ENCODE peak calls at places on chromosomes 11 and 22, in seven cellular contexts. Y is HepG2, N is stomach, T is lower leg skin, R is ovary, V is esophagus squamous epithelium, A is body of pancreas. C is an unnamed sample.

GRCh38 chr11:98979212-98979611 is 41.5 kb upstream of the CNTN5 start:
- DNase-seq in Y (no peak), N (no peak), T (no peak), R (no peak), V (no peak), A (no peak), C (no peak)

GRCh38 chr11:70502677-70503076 is 104.3 kb downstream of the CTTN start:
- DNase-seq in Y (no peak), N (no peak), T (no peak), R (peak), V (no peak), A (no peak), C (no peak)

GRCh38 chr11:63007920-63008319 is 7.7 kb downstream of the SLC22A8 start:
- DNase-seq in Y (no peak), N (peak), T (no peak), R (no peak), V (no peak), A (no peak), C (no peak)

GRCh38 chr11:67416416-67417335 is 1.2 kb downstream of the CARNS1 start:
- DNase-seq in Y (peak), N (peak), T (no peak), R (no peak), V (no peak), A (peak), C (no peak)

GRCh38 chr22:49536571-49537131 is 291.0 kb downstream of the BRD1 start:
- DNase-seq in Y (no peak), N (no peak), T (no peak), R (no peak), V (no peak), A (peak), C (no peak)

GRCh38 chr11:28939381-28939780 is 831.2 kb downstream of the METTL15 start:
- DNase-seq in Y (no peak), N (no peak), T (no peak), R (no peak), V (no peak), A (no peak), C (no peak)

GRCh38 chr22:47260551-47260950 is 498.1 kb downstream of the TBC1D22A start:
- DNase-seq in Y (no peak), N (no peak), T (no peak), R (no peak), V (no peak), A (no peak), C (no peak)

GRCh38 chr11:73361953-73362776 is 14.0 kb upstream of the RELT start:
- DNase-seq in Y (no peak), N (no peak), T (no peak), R (no peak), V (no peak), A (no peak), C (no peak)

GRCh38 chr22:38474003-38474607 is 6.2 kb downstream of the KDELR3 start:
- DNase-seq in Y (no peak), N (no peak), T (no peak), R (no peak), V (no peak), A (no peak), C (peak)

GRCh38 chr11:34381775-34382174 is 24.0 kb upstream of the ABTB2 start:
- DNase-seq in Y (no peak), N (no peak), T (no peak), R (no peak), V (no peak), A (no peak), C (no peak)

GRCh38 chr11:61587541-61587941 is 6.7 kb upstream of the SYT7 start:
- DNase-seq in Y (no peak), N (peak), T (no peak), R (peak), V (no peak), A (peak), C (no peak)

GRCh38 chr22:40580631-40581030 is 55.9 kb downstream of the MRTFA start:
- DNase-seq in Y (no peak), N (no peak), T (no peak), R (no peak), V (no peak), A (no peak), C (no peak)

GRCh38 chr11:115042002-115042401 is 363.7 kb downstream of the NXPE2 start:
- DNase-seq in Y (no peak), N (no peak), T (no peak), R (no peak), V (no peak), A (no peak), C (no peak)

GRCh38 chr11:112162761-112163669 is 879 bp downstream of the IL18 start:
- DNase-seq in Y (peak), N (no peak), T (no peak), R (no peak), V (no peak), A (no peak), C (no peak)

GRCh38 chr11:100557830-100558611 is 129.1 kb upstream of the ARHGAP42 start:
- DNase-seq in Y (no peak), N (no peak), T (no peak), R (no peak), V (no peak), A (no peak), C (peak)

GRCh38 chr22:20324139-20324516 is 4.3 kb upstream of the DGCR6L start:
- DNase-seq in Y (peak), N (peak), T (no peak), R (no peak), V (no peak), A (no peak), C (peak)

GRCh38 chr11:2446590-2447252 is 1.9 kb downstream of the KCNQ1 start:
- DNase-seq in Y (no peak), N (no peak), T (no peak), R (peak), V (no peak), A (no peak), C (peak)

GRCh38 chr11:64100345-64100744 is 64.6 kb downstream of the FLRT1 start:
- DNase-seq in Y (no peak), N (no peak), T (no peak), R (no peak), V (no peak), A (no peak), C (no peak)

GRCh38 chr11:82794490-82794889 is 60.8 kb upstream of the FAM181B start:
- DNase-seq in Y (no peak), N (no peak), T (no peak), R (no peak), V (no peak), A (no peak), C (no peak)

GRCh38 chr11:109304159-109304558 is 117.8 kb upstream of the C11orf87 start:
- DNase-seq in Y (no peak), N (no peak), T (no peak), R (no peak), V (no peak), A (no peak), C (no peak)

GRCh38 chr22:19483481-19484244 is 3.9 kb downstream of the CDC45 start:
- DNase-seq in Y (no peak), N (no peak), T (no peak), R (no peak), V (no peak), A (no peak), C (no peak)

GRCh38 chr11:130874396-130874795 is 41.9 kb downstream of the SNX19 start:
- DNase-seq in Y (no peak), N (no peak), T (no peak), R (no peak), V (no peak), A (no peak), C (no peak)

GRCh38 chr11:8810331-8811301 is 100.4 kb upstream of the AKIP1 start:
- DNase-seq in Y (peak), N (peak), T (peak), R (peak), V (no peak), A (peak), C (no peak)

GRCh38 chr11:12543596-12544415 is 130.4 kb upstream of the TEAD1 start:
- DNase-seq in Y (no peak), N (peak), T (no peak), R (no peak), V (no peak), A (no peak), C (no peak)

GRCh38 chr11:114026355-114026754 is 33.2 kb upstream of the ZBTB16 start:
- DNase-seq in Y (peak), N (no peak), T (no peak), R (no peak), V (no peak), A (no peak), C (no peak)

GRCh38 chr11:74546752-74547151 is 45.6 kb upstream of the POLD3 start:
- DNase-seq in Y (peak), N (peak), T (peak), R (no peak), V (no peak), A (peak), C (peak)

GRCh38 chr11:123103326-123103980 is 41.5 kb upstream of the HSPA8 start:
- DNase-seq in Y (peak), N (no peak), T (peak), R (peak), V (no peak), A (peak), C (no peak)

GRCh38 chr11:67400251-67400941 is 1.3 kb downstream of the PPP1CA start:
- DNase-seq in Y (no peak), N (no peak), T (no peak), R (no peak), V (no peak), A (no peak), C (no peak)

DNA sequence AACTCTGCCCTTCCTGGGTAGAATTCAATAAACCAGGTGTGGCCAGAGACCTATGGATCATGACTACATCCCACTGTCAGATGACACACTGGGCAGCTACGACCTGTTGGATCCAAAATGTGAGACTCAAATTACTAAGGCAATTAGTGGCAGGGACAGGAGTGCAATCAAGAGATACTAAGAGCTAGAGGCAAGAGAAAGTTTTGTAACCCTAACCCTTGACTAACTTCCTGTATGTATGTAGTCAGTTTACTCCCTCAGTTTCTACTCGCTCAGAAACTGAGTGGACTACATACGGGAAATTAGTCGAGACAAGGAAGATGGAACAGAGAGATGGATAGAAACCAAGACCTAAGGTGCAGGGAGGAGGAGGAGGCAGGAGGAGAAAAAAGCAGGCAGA is 2.7 kb downstream of the CYB5R2 start:
- DNase-seq in Y (no peak), N (no peak), T (no peak), R (no peak), V (no peak), A (no peak), C (no peak)
- TF ChIP-seq POLR2A in Y (no peak), N (no peak), T (no peak), R (no peak), V (no peak), A (no peak), C (no peak)

GRCh38 chr11:763073-763463 is 14.2 kb downstream of the GATD1 start:
- DNase-seq in Y (no peak), N (peak), T (no peak), R (no peak), V (no peak), A (no peak), C (peak)

GRCh38 chr11:764322-765024 is 12.8 kb downstream of the GATD1 start:
- DNase-seq in Y (no peak), N (no peak), T (no peak), R (no peak), V (no peak), A (no peak), C (no peak)

GRCh38 chr11:762421-763072 is 14.7 kb downstream of the GATD1 start:
- DNase-seq in Y (no peak), N (peak), T (no peak), R (no peak), V (no peak), A (no peak), C (peak)

GRCh38 chr11:763549-764321 is 13.6 kb downstream of the GATD1 start:
- DNase-seq in Y (no peak), N (no peak), T (no peak), R (no peak), V (no peak), A (no peak), C (no peak)

DNA sequence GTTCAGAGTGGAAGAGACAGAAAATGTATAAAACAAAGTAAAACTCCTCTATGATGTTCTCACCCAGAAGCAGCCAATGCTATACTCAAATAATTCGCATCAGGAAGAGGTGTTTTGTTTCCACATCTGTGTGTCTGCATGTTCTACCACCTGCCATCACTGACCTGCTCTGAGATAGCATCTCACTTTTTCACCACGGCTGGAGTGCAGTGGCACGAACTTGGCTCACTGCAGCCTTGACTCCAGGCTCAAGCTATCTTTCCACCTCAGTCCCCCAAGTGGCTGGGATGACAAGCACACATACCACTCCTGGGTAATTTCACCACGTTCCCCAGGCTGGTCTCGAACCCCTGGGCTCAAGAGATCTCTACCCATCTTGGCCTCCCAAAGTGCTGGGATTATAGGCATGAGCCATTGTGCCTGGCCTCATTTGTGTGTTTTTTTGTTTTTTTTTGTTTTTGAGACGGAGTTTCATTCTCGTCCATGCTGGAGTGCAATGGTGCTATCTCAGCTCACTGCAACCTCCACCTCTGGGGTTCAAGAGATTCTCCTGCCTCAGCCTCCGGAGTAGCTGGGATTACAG is 14.4 kb downstream of the TALDO1 start:
- DNase-seq in Y (no peak), N (no peak), T (no peak), R (no peak), V (no peak), A (no peak), C (no peak)
- TF ChIP-seq POLR2A in Y (no peak), N (no peak), T (no peak), R (no peak), V (no peak), A (no peak), C (no peak)

DNA sequence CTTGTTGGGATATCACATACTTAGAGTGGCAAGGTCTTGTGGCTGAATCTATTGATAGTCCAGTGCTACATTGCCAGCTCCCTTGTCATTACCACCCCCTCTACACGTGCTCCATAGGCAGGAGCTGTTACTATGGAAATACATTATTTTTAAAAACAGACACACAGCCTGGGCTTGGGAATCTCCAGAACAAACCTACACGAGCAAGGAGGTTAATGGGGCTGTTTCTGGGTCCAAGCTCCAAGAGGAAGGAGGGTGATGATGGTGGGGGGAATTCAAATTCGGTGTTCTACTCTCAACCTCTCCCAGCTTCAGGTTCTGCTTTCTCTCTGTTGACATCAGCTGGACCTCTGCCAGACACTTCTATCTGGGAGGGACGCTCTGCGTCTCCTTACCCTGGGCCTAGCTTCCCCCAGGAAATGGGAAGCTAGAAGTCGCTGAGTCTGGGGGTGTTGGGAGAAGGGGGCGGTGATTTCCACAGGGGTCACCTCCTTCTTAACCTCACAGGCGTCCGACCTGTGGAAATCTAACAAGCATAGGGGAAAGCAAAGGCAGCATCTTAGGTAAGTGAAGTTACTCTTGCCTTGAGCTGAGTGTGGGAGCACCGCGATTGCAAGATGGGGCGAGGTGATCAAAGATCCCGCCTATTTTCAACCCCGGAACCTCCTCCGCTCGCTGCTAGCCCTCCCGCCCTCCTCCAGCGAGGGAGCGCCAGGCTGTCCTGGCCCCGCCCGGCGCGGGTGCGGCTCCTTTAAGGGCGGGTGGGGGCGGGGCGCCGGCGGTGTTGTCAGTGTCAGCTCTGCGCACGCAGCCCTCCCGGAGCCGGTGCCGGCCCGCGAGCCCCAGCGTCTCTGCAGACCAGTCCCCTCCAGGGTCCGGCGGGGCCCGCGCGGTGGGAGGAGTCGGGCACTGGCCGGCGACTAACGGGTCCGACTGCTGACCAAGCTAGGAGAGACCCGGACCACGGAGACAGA is at the start of gene C2CD2L:
- DNase-seq in Y (peak), N (peak), T (peak), R (peak), V (peak), A (peak), C (peak)
- TF ChIP-seq POLR2A in Y (peak), N (no peak), T (no peak), R (peak), V (no peak), A (peak), C (peak)

DNA sequence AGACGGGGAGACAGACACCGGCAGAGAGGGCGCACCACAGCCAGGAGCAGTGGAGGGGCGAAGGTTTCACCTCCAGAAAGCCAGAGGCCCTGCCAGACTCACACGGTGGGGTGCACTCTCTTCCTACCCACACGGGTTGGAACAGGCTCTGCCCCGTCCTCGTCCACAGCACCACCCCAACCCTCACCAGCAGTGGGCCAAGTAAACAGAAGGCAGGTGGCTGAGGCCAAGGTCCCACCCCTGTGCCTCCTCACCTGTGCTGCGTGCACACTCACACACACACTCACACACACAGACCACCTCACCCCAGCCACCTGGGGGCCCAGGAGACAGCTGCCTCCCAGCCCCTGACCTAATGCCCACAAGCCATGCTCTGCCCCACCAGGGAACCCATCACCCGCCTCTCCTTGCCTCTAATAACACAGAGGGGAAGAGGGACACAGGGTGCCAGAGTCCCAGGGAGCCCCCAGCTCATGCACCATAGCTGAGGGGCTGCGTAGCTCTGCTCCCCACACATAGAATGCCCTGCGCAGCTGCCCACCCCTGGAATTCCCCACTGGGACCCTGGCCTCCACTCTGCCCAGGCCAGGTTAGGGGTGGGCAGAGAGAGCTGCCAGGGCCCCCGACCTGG is 3.1 kb downstream of the CYB5R3 start:
- DNase-seq in Y (no peak), N (peak), T (no peak), R (peak), V (no peak), A (peak), C (no peak)
- TF ChIP-seq POLR2A in Y (no peak), N (no peak), T (no peak), R (no peak), V (no peak), A (no peak), C (peak)

GRCh38 chr11:36292311-36292722 is 3.1 kb upstream of the COMMD9 start:
- DNase-seq in Y (no peak), N (no peak), T (no peak), R (no peak), V (no peak), A (no peak), C (no peak)

GRCh38 chr11:36288442-36289225 is 590 bp downstream of the COMMD9 start:
- DNase-seq in Y (no peak), N (no peak), T (no peak), R (no peak), V (no peak), A (no peak), C (no peak)

GRCh38 chr11:36289226-36289852 is at the start of gene COMMD9:
- DNase-seq in Y (peak), N (peak), T (peak), R (peak), V (peak), A (peak), C (peak)
- TF ChIP-seq POLR2A in Y (peak), N (no peak), T (no peak), R (peak), V (peak), A (peak), C (peak)

C was measured in Peyer's patch.